ENCODE peak calls at places on chromosomes 3 and 15, in four cellular contexts. H, U, M and I are unnamed samples.

GRCh38 chr3:14227866-14228265 is 49.2 kb downstream of the LSM3 start:
- DNase-seq in U (no peak), M (no peak), H (no peak), I (no peak)

GRCh38 chr3:123816673-123817207 is 67.4 kb downstream of the MYLK start:
- DNase-seq in H (no peak), M (no peak), U (no peak), I (no peak)

GRCh38 chr3:168121175-168121853 is 25.6 kb upstream of the GOLIM4 start:
- DNase-seq in H (no peak), U (no peak), M (no peak), I (no peak)

GRCh38 chr3:58837863-58838255 is 171.3 kb upstream of the FAM3D start:
- DNase-seq in M (no peak), U (no peak), H (no peak), I (no peak)

GRCh38 chr3:33064929-33065328 is 32.0 kb downstream of the GLB1 start:
- DNase-seq in M (peak), U (no peak), H (no peak), I (no peak)

GRCh38 chr3:24963762-24964625 is 464.1 kb upstream of the RARB start:
- DNase-seq in M (peak), H (no peak), U (no peak), I (peak)

GRCh38 chr3:33047842-33048834 is 48.8 kb downstream of the GLB1 start:
- DNase-seq in U (no peak), H (no peak), M (no peak), I (no peak)

GRCh38 chr3:171185959-171186358 is 159.4 kb upstream of the SLC2A2 start:
- DNase-seq in U (no peak), H (no peak), M (no peak), I (no peak)

GRCh38 chr3:23739536-23739935 is 66.2 kb upstream of the UBE2E1 start:
- DNase-seq in M (no peak), U (no peak), H (peak), I (no peak)
- TF ChIP-seq JUNB in M (no peak), U (no peak), H (no peak), I (no peak)

GRCh38 chr15:89017370-89018066 is 70.7 kb upstream of the ABHD2 start:
- DNase-seq in H (peak), U (peak), M (peak), I (peak)

GRCh38 chr15:89015412-89016097 is 72.7 kb upstream of the ABHD2 start:
- DNase-seq in H (no peak), M (no peak), U (no peak), I (no peak)

GRCh38 chr15:89019436-89019835 is 68.8 kb upstream of the ABHD2 start:
- DNase-seq in U (no peak), H (no peak), M (no peak), I (no peak)

GRCh38 chr15:89016549-89017041 is 71.7 kb upstream of the ABHD2 start:
- DNase-seq in U (no peak), H (no peak), M (no peak), I (no peak)

DNA sequence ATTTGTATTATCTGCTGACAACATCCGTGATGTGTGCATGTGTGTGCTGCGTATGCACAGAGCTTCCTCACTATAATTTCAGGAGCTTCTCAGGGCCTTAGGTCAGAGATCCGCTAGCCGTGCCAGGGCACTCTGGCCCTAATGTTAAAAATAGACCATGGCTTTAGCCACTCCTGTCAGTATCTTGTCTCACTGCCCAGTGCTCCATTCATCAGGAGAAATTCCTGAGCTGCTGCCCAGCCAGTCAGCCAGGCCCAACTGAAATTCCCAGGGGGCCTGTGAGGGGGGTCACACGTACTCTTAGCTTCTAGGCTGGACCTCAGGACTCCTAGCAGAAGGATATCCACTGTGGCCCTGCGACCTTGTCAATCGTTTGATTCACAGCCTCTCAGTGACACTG is 70.0 kb upstream of the ABHD2 start:
- DNase-seq in H (no peak), M (no peak), U (no peak), I (no peak)
- H2AFZ ChIP-seq in H (peak), M (no peak), U (no peak), I (no peak)

GRCh38 chr15:74988007-74988800 is 7.2 kb upstream of the SCAMP5 start:
- DNase-seq in M (peak), U (no peak), H (peak), I (peak)
- TF ChIP-seq REST in M (peak), U (peak), H (peak), I (peak)

GRCh38 chr3:72376917-72377710 is 471.1 kb downstream of the SHQ1 start:
- DNase-seq in H (no peak), U (no peak), M (no peak), I (peak)
- TF ChIP-seq JUNB in H (no peak), U (no peak), M (no peak), I (no peak)

GRCh38 chr3:98450372-98450771 is 12.6 kb upstream of the OR5K1 start:
- DNase-seq in U (no peak), M (no peak), H (no peak), I (no peak)
- H2AFZ ChIP-seq in U (no peak), M (no peak), H (no peak), I (peak)

GRCh38 chr3:164498917-164499316 is 579.4 kb downstream of the SI start:
- DNase-seq in M (peak), H (no peak), U (no peak), I (no peak)
- TF ChIP-seq REST in M (no peak), H (no peak), U (no peak), I (no peak)